ENCODE peak calls at places on chromosomes 5 and 9, in ten cellular contexts. One of them, this sample, is unnamed.

GRCh38 chr5:137668574-137669093 is 67.3 kb downstream of the KLHL3 start:
- DNase-seq in H9: no peak
- DNase-seq in SK-N-SH: no peak
- DNase-seq in upper lobe of right lung: no peak
- DNase-seq in D721Med: no peak
- DNase-seq in Calu3: peak
- DNase-seq in A549: no peak
- DNase-seq in uterus: no peak
- DNase-seq in foreskin fibroblast: no peak
- DNase-seq in NB4: no peak
- DNase-seq in this sample: no peak

GRCh38 chr9:127763918-127764384 is 14.5 kb downstream of the SH2D3C start:
- DNase-seq in H9: peak
- DNase-seq in SK-N-SH: no peak
- DNase-seq in upper lobe of right lung: peak
- DNase-seq in D721Med: no peak
- DNase-seq in Calu3: peak
- DNase-seq in A549: no peak
- DNase-seq in uterus: peak
- DNase-seq in foreskin fibroblast: no peak
- DNase-seq in NB4: peak
- DNase-seq in this sample: no peak

GRCh38 chr9:97831843-97832636 is 21.0 kb upstream of the FOXE1 start:
- DNase-seq in H9: no peak
- DNase-seq in SK-N-SH: no peak
- DNase-seq in upper lobe of right lung: no peak
- DNase-seq in D721Med: no peak
- DNase-seq in Calu3: no peak
- DNase-seq in A549: no peak
- DNase-seq in uterus: no peak
- DNase-seq in foreskin fibroblast: no peak
- DNase-seq in NB4: peak
- DNase-seq in this sample: no peak

GRCh38 chr5:157282150-157282549 is 16.2 kb downstream of the CYFIP2 start:
- DNase-seq in H9: no peak
- DNase-seq in SK-N-SH: no peak
- DNase-seq in upper lobe of right lung: no peak
- DNase-seq in D721Med: no peak
- DNase-seq in Calu3: no peak
- DNase-seq in A549: no peak
- DNase-seq in uterus: no peak
- DNase-seq in foreskin fibroblast: no peak
- DNase-seq in NB4: no peak
- DNase-seq in this sample: no peak

GRCh38 chr5:89042746-89043145 is 159.8 kb upstream of the MEF2C start:
- DNase-seq in H9: no peak
- DNase-seq in SK-N-SH: no peak
- DNase-seq in upper lobe of right lung: no peak
- DNase-seq in D721Med: no peak
- DNase-seq in Calu3: no peak
- DNase-seq in A549: no peak
- DNase-seq in uterus: no peak
- DNase-seq in foreskin fibroblast: peak
- DNase-seq in NB4: no peak
- DNase-seq in this sample: no peak

GRCh38 chr5:35373196-35373696 is 143.0 kb upstream of the PRLR start:
- DNase-seq in H9: no peak
- DNase-seq in SK-N-SH: no peak
- DNase-seq in upper lobe of right lung: no peak
- DNase-seq in D721Med: no peak
- DNase-seq in Calu3: no peak
- DNase-seq in A549: no peak
- DNase-seq in uterus: no peak
- DNase-seq in foreskin fibroblast: no peak
- DNase-seq in NB4: no peak
- DNase-seq in this sample: no peak

GRCh38 chr9:70228098-70228497 is 30.7 kb upstream of the SMC5 start:
- DNase-seq in H9: no peak
- DNase-seq in SK-N-SH: no peak
- DNase-seq in upper lobe of right lung: no peak
- DNase-seq in D721Med: no peak
- DNase-seq in Calu3: no peak
- DNase-seq in A549: no peak
- DNase-seq in uterus: no peak
- DNase-seq in foreskin fibroblast: no peak
- DNase-seq in NB4: no peak
- DNase-seq in this sample: no peak

GRCh38 chr5:5886812-5887486 is 464.5 kb downstream of the ICE1 start:
- DNase-seq in H9: peak
- DNase-seq in SK-N-SH: peak
- DNase-seq in upper lobe of right lung: peak
- DNase-seq in D721Med: peak
- DNase-seq in Calu3: peak
- DNase-seq in A549: peak
- DNase-seq in uterus: no peak
- DNase-seq in foreskin fibroblast: no peak
- DNase-seq in NB4: peak
- DNase-seq in this sample: no peak

GRCh38 chr9:70412678-70413426 is 1.6 kb downstream of the KLF9 start:
- DNase-seq in H9: peak
- DNase-seq in SK-N-SH: peak
- DNase-seq in upper lobe of right lung: peak
- DNase-seq in D721Med: no peak
- DNase-seq in Calu3: peak
- DNase-seq in A549: peak
- DNase-seq in uterus: peak
- DNase-seq in foreskin fibroblast: peak
- DNase-seq in NB4: peak
- DNase-seq in this sample: peak

GRCh38 chr9:135951889-135952663 is 9.1 kb downstream of the UBAC1 start:
- DNase-seq in H9: no peak
- DNase-seq in SK-N-SH: no peak
- DNase-seq in upper lobe of right lung: no peak
- DNase-seq in D721Med: no peak
- DNase-seq in Calu3: no peak
- DNase-seq in A549: no peak
- DNase-seq in uterus: no peak
- DNase-seq in foreskin fibroblast: peak
- DNase-seq in NB4: no peak
- DNase-seq in this sample: no peak

GRCh38 chr5:172775326-172776234 is 4.6 kb upstream of the DUSP1 start:
- DNase-seq in H9: no peak
- DNase-seq in SK-N-SH: no peak
- DNase-seq in upper lobe of right lung: peak
- DNase-seq in D721Med: no peak
- DNase-seq in Calu3: no peak
- DNase-seq in A549: no peak
- DNase-seq in uterus: peak
- DNase-seq in foreskin fibroblast: peak
- DNase-seq in NB4: peak
- DNase-seq in this sample: peak

GRCh38 chr9:71285191-71285656 is 163.8 kb upstream of the TRPM3 start:
- DNase-seq in H9: peak
- DNase-seq in SK-N-SH: peak
- DNase-seq in upper lobe of right lung: no peak
- DNase-seq in D721Med: no peak
- DNase-seq in Calu3: peak
- DNase-seq in A549: peak
- DNase-seq in uterus: no peak
- DNase-seq in foreskin fibroblast: peak
- DNase-seq in NB4: peak
- DNase-seq in this sample: peak

GRCh38 chr5:164335837-164336236 is 830.4 kb downstream of the MAT2B start:
- DNase-seq in H9: no peak
- DNase-seq in SK-N-SH: no peak
- DNase-seq in upper lobe of right lung: no peak
- DNase-seq in D721Med: no peak
- DNase-seq in Calu3: no peak
- DNase-seq in A549: no peak
- DNase-seq in uterus: no peak
- DNase-seq in foreskin fibroblast: peak
- DNase-seq in NB4: no peak
- DNase-seq in this sample: no peak

GRCh38 chr9:72443855-72444254 is 77.6 kb upstream of the TMC1 start:
- DNase-seq in H9: no peak
- DNase-seq in SK-N-SH: no peak
- DNase-seq in upper lobe of right lung: no peak
- DNase-seq in D721Med: no peak
- DNase-seq in Calu3: no peak
- DNase-seq in A549: peak
- DNase-seq in uterus: no peak
- DNase-seq in foreskin fibroblast: no peak
- DNase-seq in NB4: peak
- DNase-seq in this sample: no peak

GRCh38 chr5:168291961-168292782 is 727 bp downstream of the WWC1 start:
- DNase-seq in H9: peak
- DNase-seq in SK-N-SH: peak
- DNase-seq in upper lobe of right lung: peak
- DNase-seq in D721Med: peak
- DNase-seq in Calu3: peak
- DNase-seq in A549: no peak
- DNase-seq in uterus: no peak
- DNase-seq in foreskin fibroblast: peak
- DNase-seq in NB4: no peak
- DNase-seq in this sample: no peak

GRCh38 chr9:98083059-98083458 is 26.5 kb downstream of the NANS start:
- DNase-seq in H9: no peak
- DNase-seq in SK-N-SH: no peak
- DNase-seq in upper lobe of right lung: no peak
- DNase-seq in D721Med: no peak
- DNase-seq in Calu3: no peak
- DNase-seq in A549: no peak
- DNase-seq in uterus: no peak
- DNase-seq in foreskin fibroblast: peak
- DNase-seq in NB4: no peak
- DNase-seq in this sample: no peak

GRCh38 chr5:32933692-32934091 is 222.6 kb downstream of the NPR3 start:
- DNase-seq in H9: no peak
- DNase-seq in SK-N-SH: no peak
- DNase-seq in upper lobe of right lung: no peak
- DNase-seq in D721Med: no peak
- DNase-seq in Calu3: no peak
- DNase-seq in A549: no peak
- DNase-seq in uterus: no peak
- DNase-seq in foreskin fibroblast: peak
- DNase-seq in NB4: no peak
- DNase-seq in this sample: no peak

GRCh38 chr5:140553657-140554056 is 3.6 kb downstream of the SRA1 start:
- DNase-seq in H9: no peak
- DNase-seq in SK-N-SH: no peak
- DNase-seq in upper lobe of right lung: no peak
- DNase-seq in D721Med: no peak
- DNase-seq in Calu3: no peak
- DNase-seq in A549: no peak
- DNase-seq in uterus: no peak
- DNase-seq in foreskin fibroblast: no peak
- DNase-seq in NB4: peak
- DNase-seq in this sample: no peak

DNA sequence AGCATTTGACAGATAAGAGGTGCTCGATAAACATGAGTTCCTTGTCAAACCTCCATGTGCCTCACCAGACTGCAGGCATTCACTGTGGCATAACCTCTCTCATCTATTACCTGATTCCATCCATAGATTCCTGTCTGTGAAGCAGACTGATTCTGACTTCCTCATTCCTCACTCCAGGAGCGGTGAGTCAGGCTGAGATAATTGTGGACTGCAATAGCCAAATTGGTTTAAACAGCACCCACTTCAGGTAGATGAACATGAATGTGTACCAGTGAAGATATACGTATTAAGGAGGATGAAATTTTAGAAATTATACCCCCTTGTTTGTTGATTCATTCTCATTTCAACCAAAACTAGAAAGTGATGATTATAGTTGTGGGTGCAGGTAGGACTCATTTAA is 391.2 kb downstream of the HINT1 start:
- DNase-seq in H9: no peak
- DNase-seq in SK-N-SH: no peak
- DNase-seq in upper lobe of right lung: no peak
- DNase-seq in D721Med: no peak
- DNase-seq in Calu3: peak
- DNase-seq in A549: peak
- DNase-seq in uterus: no peak
- DNase-seq in foreskin fibroblast: peak
- DNase-seq in NB4: peak
- DNase-seq in this sample: no peak
- TF ChIP-seq CTCF in H9: no peak
- TF ChIP-seq CTCF in SK-N-SH: no peak
- TF ChIP-seq CTCF in upper lobe of right lung: no peak
- TF ChIP-seq CTCF in D721Med: no peak
- TF ChIP-seq CTCF in Calu3: no peak
- TF ChIP-seq CTCF in A549: no peak
- TF ChIP-seq CTCF in uterus: no peak
- TF ChIP-seq CTCF in foreskin fibroblast: no peak
- TF ChIP-seq CTCF in NB4: no peak
- TF ChIP-seq CTCF in this sample: no peak

DNA sequence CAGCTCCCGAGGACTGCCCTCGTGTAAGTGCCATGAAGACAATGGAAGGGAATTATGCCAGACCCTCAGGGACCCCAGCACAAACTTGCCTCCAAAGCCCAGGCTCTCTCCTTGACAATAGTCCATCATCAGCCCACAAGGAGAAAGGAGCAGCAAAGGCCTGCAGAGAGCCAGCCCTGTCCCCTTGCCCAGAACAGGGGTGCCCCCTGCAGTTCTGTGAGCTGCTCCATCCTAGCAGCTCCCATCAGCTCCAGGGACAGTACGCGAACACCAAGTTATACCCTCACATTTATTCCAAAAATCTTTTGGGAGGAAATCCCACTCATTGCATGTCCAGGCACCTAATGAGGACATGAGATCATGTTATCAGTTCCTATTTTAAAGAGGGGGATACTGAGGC is 11.1 kb downstream of the BARX1 start:
- DNase-seq in H9: no peak
- DNase-seq in SK-N-SH: no peak
- DNase-seq in upper lobe of right lung: no peak
- DNase-seq in D721Med: no peak
- DNase-seq in Calu3: no peak
- DNase-seq in A549: no peak
- DNase-seq in uterus: no peak
- DNase-seq in foreskin fibroblast: no peak
- DNase-seq in NB4: no peak
- DNase-seq in this sample: no peak
- TF ChIP-seq CTCF in H9: peak
- TF ChIP-seq CTCF in SK-N-SH: no peak
- TF ChIP-seq CTCF in upper lobe of right lung: no peak
- TF ChIP-seq CTCF in D721Med: no peak
- TF ChIP-seq CTCF in Calu3: no peak
- TF ChIP-seq CTCF in A549: no peak
- TF ChIP-seq CTCF in uterus: no peak
- TF ChIP-seq CTCF in foreskin fibroblast: no peak
- TF ChIP-seq CTCF in NB4: peak
- TF ChIP-seq CTCF in this sample: no peak

GRCh38 chr5:145365464-145365863 is 469.7 kb downstream of the PRELID2 start:
- DNase-seq in H9: no peak
- DNase-seq in SK-N-SH: no peak
- DNase-seq in upper lobe of right lung: no peak
- DNase-seq in D721Med: no peak
- DNase-seq in Calu3: no peak
- DNase-seq in A549: no peak
- DNase-seq in uterus: no peak
- DNase-seq in foreskin fibroblast: no peak
- DNase-seq in NB4: no peak
- DNase-seq in this sample: no peak
- TF ChIP-seq CTCF in H9: no peak
- TF ChIP-seq CTCF in SK-N-SH: no peak
- TF ChIP-seq CTCF in upper lobe of right lung: no peak
- TF ChIP-seq CTCF in D721Med: no peak
- TF ChIP-seq CTCF in Calu3: no peak
- TF ChIP-seq CTCF in A549: no peak
- TF ChIP-seq CTCF in uterus: no peak
- TF ChIP-seq CTCF in foreskin fibroblast: no peak
- TF ChIP-seq CTCF in NB4: no peak
- TF ChIP-seq CTCF in this sample: no peak

GRCh38 chr5:136311999-136312398 is 53.3 kb downstream of the TRPC7 start:
- DNase-seq in H9: no peak
- DNase-seq in SK-N-SH: no peak
- DNase-seq in upper lobe of right lung: no peak
- DNase-seq in D721Med: no peak
- DNase-seq in Calu3: no peak
- DNase-seq in A549: no peak
- DNase-seq in uterus: no peak
- DNase-seq in foreskin fibroblast: no peak
- DNase-seq in NB4: no peak
- DNase-seq in this sample: no peak
- TF ChIP-seq CTCF in H9: peak
- TF ChIP-seq CTCF in SK-N-SH: no peak
- TF ChIP-seq CTCF in upper lobe of right lung: no peak
- TF ChIP-seq CTCF in D721Med: no peak
- TF ChIP-seq CTCF in Calu3: no peak
- TF ChIP-seq CTCF in A549: no peak
- TF ChIP-seq CTCF in uterus: no peak
- TF ChIP-seq CTCF in foreskin fibroblast: no peak
- TF ChIP-seq CTCF in NB4: peak
- TF ChIP-seq CTCF in this sample: no peak